ENCODE peak calls at places on chromosomes 1 and 21, in nine cellular contexts. D is left lung; W is neural progenitor cell; A is pancreas; J is aorta; B is cardiac muscle cell; Y is transverse colon; N is lower lobe of right lung; S is CD4-positive, CD25-positive, alpha-beta regulatory T cell. I is an unnamed sample.

GRCh38 chr1:224203243-224204016 is 20.4 kb downstream of the DEGS1 start:
- DNase-seq in D (no peak), Y (peak; percentile 34), S (no peak), W (peak; percentile 35), J (no peak), A (peak; percentile 35), N (peak; percentile 74), B (peak; percentile 71), I (peak; percentile 48)

GRCh38 chr1:48236716-48237470 is 14.4 kb downstream of the SLC5A9 start:
- DNase-seq in J (no peak), N (no peak), B (peak; percentile 54), D (no peak), S (peak; percentile 26), A (no peak), Y (no peak), W (peak; percentile 57), I (no peak)

GRCh38 chr21:46205766-46206162 is 21.5 kb upstream of the SPATC1L start:
- DNase-seq in J (peak; percentile 68), B (no peak), S (no peak), Y (peak; percentile 3), W (no peak), A (no peak), D (no peak), N (peak; percentile 42), I (no peak)

GRCh38 chr1:214330240-214330639 is 49.3 kb downstream of the SMYD2 start:
- DNase-seq in N (no peak), W (no peak), J (no peak), A (no peak), S (no peak), B (no peak), D (no peak), Y (no peak), I (no peak)

GRCh38 chr1:212106286-212106792 is 70.8 kb downstream of the DTL start:
- DNase-seq in J (no peak), A (no peak), Y (no peak), B (no peak), N (no peak), S (no peak), W (no peak), D (no peak), I (no peak)

GRCh38 chr21:36408568-36408967 is 23.4 kb downstream of the CHAF1B start:
- DNase-seq in W (no peak), A (no peak), D (no peak), Y (no peak), N (no peak), B (no peak), S (no peak), J (no peak), I (no peak)

GRCh38 chr1:197911857-197912696 is 5.1 kb upstream of the LHX9 start:
- DNase-seq in N (peak; percentile 46), J (no peak), S (no peak), B (no peak), W (peak; percentile 34), D (peak; percentile 79), A (no peak), Y (no peak), I (no peak)

GRCh38 chr1:16727190-16728111 is 12.9 kb upstream of the RNU1-4 start:
- DNase-seq in J (peak; percentile 88), N (no peak), B (peak; percentile 22), D (peak; percentile 89), S (no peak), W (peak; percentile 57), Y (peak; percentile 14), A (peak; percentile 49), I (peak; percentile 61)

GRCh38 chr1:2865000-2865399 is 63.5 kb upstream of the TTC34 start:
- DNase-seq in W (no peak), N (no peak), D (peak; percentile 62), S (no peak), Y (no peak), A (peak; percentile 13), B (no peak), J (no peak), I (no peak)

GRCh38 chr1:2866415-2867086 is 65.1 kb upstream of the TTC34 start:
- DNase-seq in Y (peak; percentile 31), J (no peak), S (no peak), D (peak; percentile 71), W (no peak), B (no peak), N (no peak), A (peak; percentile 21), I (no peak)

GRCh38 chr1:2867087-2867425 is 65.6 kb upstream of the TTC34 start:
- DNase-seq in B (no peak), Y (no peak), W (no peak), J (no peak), S (no peak), N (no peak), D (peak; percentile 53), A (peak; percentile 5), I (no peak)

GRCh38 chr1:2864203-2864905 is 62.9 kb upstream of the TTC34 start:
- DNase-seq in B (no peak), A (peak; percentile 10), J (no peak), D (peak; percentile 58), S (no peak), W (no peak), Y (no peak), N (no peak), I (no peak)

DNA sequence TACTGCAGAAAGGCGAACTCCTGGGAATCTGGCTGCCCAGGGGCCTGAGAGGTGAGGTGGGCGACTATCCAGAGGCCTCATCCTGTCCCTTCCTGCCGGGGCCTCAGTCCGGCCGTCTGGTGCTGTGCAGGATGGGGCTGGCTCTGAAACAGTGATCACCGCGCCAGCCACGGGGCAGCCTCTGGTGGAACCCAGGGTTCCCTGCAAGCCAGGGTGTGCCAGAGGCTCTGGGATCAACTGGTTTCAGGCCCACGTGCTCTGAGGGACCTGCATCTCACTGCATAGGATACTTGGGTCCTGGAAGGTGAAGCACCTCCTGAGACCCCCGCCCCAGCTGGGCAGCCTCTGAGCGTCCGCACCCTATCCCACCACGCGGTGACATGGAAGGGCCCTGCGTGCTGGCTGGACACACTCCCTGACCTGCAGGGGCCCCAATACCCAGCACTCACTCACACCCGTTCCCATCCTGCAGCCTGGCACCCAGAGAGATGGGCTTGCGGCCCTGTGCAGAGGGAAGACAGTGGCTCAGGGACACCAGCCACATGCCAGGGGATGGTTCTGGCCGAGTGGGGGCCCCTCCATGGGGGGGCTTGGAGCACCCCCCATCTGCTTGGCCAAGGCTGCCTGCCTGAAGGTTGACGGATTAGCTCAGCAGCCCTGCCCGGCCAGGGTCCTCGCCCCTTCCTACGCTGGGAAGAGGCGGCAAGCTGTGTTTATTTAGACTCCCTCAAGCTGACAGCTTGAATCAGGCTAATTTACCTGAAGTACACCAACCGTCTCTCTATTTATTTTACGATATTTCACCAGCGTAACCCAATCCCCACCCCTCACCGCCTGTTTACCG is 64.3 kb upstream of the TTC34 start:
- DNase-seq in Y (no peak), W (no peak), J (no peak), N (no peak), A (peak; percentile 5), D (peak; percentile 75), S (no peak), B (no peak), I (no peak)
- H3K4me3 ChIP-seq in Y (no peak overlapping the region), W (no peak overlapping the region), J (no peak overlapping the region), N (no peak overlapping the region), A (no peak overlapping the region), D (no peak overlapping the region), S (no peak overlapping the region), B (no peak overlapping the region), I (no peak overlapping the region)

GRCh38 chr1:147078606-147079399 is 93.5 kb downstream of the PRKAB2 start:
- DNase-seq in D (no peak), A (no peak), Y (no peak), S (no peak), J (no peak), W (no peak), N (no peak), B (no peak), I (no peak)

GRCh38 chr1:147077523-147077922 is 94.7 kb downstream of the PRKAB2 start:
- DNase-seq in J (no peak), W (no peak), S (no peak), Y (no peak), D (no peak), B (no peak), A (no peak), N (no peak), I (no peak)

GRCh38 chr1:147076442-147076841 is 95.8 kb downstream of the PRKAB2 start:
- DNase-seq in A (no peak), N (no peak), J (no peak), B (no peak), Y (no peak), S (no peak), W (no peak), D (no peak), I (no peak)

GRCh38 chr1:147077936-147078605 is 94.2 kb downstream of the PRKAB2 start:
- DNase-seq in N (no peak), A (no peak), Y (no peak), W (no peak), J (no peak), S (no peak), B (no peak), D (peak; percentile 59), I (no peak)

GRCh38 chr1:147077081-147077480 is 95.2 kb downstream of the PRKAB2 start:
- DNase-seq in D (no peak), S (no peak), B (no peak), Y (no peak), N (no peak), W (no peak), J (no peak), A (no peak), I (no peak)
- H3K27me3 ChIP-seq in D (peaks cover 61% of the 10 kb centered on the region), S (peaks cover 44% of the 10 kb centered on the region), B (peaks cover 100% of the 10 kb centered on the region), Y (peaks cover 100% of the 10 kb centered on the region), N (peaks cover 89% of the 10 kb centered on the region), W (peaks cover 43% of the 10 kb centered on the region), J (no peaks in the 10 kb centered on the region), A (peaks cover 41% of the 10 kb centered on the region), I (peaks cover 65% of the 10 kb centered on the region)

GRCh38 chr1:228392111-228392936 is 14.3 kb downstream of the TRIM11 start:
- DNase-seq in A (no peak), J (no peak), W (no peak), N (peak; percentile 10), D (peak; percentile 33), B (no peak), S (no peak), Y (no peak), I (peak; percentile 76)

GRCh38 chr1:228394571-228395394 is 11.9 kb downstream of the TRIM11 start:
- DNase-seq in D (peak; percentile 62), A (no peak), W (no peak), Y (no peak), B (no peak), J (peak; percentile 77), N (peak; percentile 43), S (no peak), I (no peak)

GRCh38 chr1:228391411-228392020 is 15.1 kb downstream of the TRIM11 start:
- DNase-seq in J (no peak), B (no peak), D (peak; percentile 63), A (peak; percentile 16), S (no peak), Y (no peak), N (peak; percentile 30), W (no peak), I (no peak)

GRCh38 chr1:228393268-228393699 is 13.4 kb downstream of the TRIM11 start:
- DNase-seq in W (peak; percentile 57), B (peak; percentile 87), A (peak; percentile 51), D (peak; percentile 83), Y (peak; percentile 51), S (no peak), N (peak; percentile 59), J (peak; percentile 81), I (peak; percentile 53)

GRCh38 chr1:228393811-228394570 is 12.6 kb downstream of the TRIM11 start:
- DNase-seq in A (no peak), S (no peak), Y (no peak), D (peak; percentile 41), W (no peak), J (no peak), B (no peak), N (peak; percentile 38), I (no peak)
- H3K36me3 ChIP-seq in A (no peaks in the 10 kb centered on the region), S (peaks cover 53% of the 10 kb centered on the region), Y (peaks cover 4% of the 10 kb centered on the region), D (peaks cover 76% of the 10 kb centered on the region), W (no peaks in the 10 kb centered on the region), J (no peaks in the 10 kb centered on the region), B (peaks cover 10% of the 10 kb centered on the region), N (peaks cover 64% of the 10 kb centered on the region), I (peaks cover 53% of the 10 kb centered on the region)

DNA sequence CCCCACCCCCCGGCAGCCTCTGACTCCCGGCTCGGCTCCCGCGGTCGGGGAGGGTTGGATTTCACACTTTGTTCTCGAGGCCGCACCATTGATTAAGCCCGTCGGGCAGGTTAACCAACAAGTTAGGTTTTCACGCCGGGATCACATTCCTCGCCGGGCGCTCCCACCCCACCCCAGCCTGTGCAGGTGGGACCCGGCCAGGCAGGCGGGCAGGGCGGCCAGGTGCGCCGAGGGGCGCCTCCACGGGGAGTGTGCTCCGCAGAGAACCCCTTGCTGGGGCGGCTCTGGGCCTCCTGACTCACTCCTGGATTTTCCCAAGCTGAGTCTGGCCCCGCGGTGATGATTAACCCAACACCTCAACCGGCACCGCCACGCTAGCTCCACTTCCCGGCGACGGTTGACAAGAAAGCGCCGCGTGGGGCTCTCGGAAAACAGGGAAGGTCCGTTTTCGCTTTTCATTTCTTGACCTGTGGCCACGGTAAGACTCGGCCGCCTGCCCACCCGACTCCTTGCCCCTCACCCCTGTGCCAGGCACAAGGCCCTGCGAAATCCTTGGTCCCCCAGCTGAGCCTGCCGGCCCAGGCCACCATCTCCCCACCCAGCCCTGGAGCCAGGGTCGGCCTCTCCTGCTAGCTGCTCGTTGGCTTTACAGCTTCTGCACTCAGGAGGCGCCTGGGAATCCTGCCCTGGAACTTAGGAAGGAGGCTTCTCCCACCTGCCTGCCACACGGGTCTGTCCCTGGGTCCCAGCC is 8.8 kb upstream of the TTLL10 start:
- DNase-seq in J (no peak), D (no peak), B (no peak), A (peak; percentile 80), S (no peak), N (no peak), Y (peak; percentile 67), W (peak; percentile 62), I (no peak)
- H3K4me3 ChIP-seq in J (no peak overlapping the region), D (no peak overlapping the region), B (no peak overlapping the region), A (peak overlapping the region; percentile 85), S (no peak overlapping the region), N (peak overlapping the region; percentile 54), Y (peak overlapping the region; percentile 56), W (no peak overlapping the region), I (no peak overlapping the region)